ENCODE peak calls at places on chromosomes 2 and 18, in nine cellular contexts. J is neural crest cell, X is dorsolateral prefrontal cortex, V is MM.1S, D is HCT116, T is gastrocnemius medialis, K is body of pancreas, I is foreskin fibroblast, N is tibial artery. O is an unnamed sample.

GRCh38 chr2:29942711-29943110 is 21.3 kb upstream of the ALK start:
- DNase-seq in T (no peak), X (no peak), I (no peak), V (no peak), D (no peak), N (no peak), K (no peak), J (no peak), O (no peak)

GRCh38 chr18:34352385-34353163 is 127.9 kb upstream of the NOL4 start:
- DNase-seq in J (no peak), D (no peak), N (no peak), K (peak; percentile 42), V (no peak), X (no peak), I (no peak), T (no peak), O (no peak)

GRCh38 chr2:228548230-228548629 is 366.7 kb upstream of the SPHKAP start:
- DNase-seq in I (peak; percentile 59), N (no peak), T (no peak), J (no peak), V (no peak), X (no peak), K (no peak), D (no peak), O (no peak)

GRCh38 chr2:128321421-128321775 is 2.7 kb upstream of the HS6ST1 start:
- DNase-seq in J (no peak), T (no peak), N (peak; percentile 69), D (no peak), I (no peak), K (peak; percentile 14), X (peak; percentile 17), V (no peak), O (no peak)

GRCh38 chr2:178873912-178874311 is 66.7 kb upstream of the TTN start:
- DNase-seq in D (no peak), T (no peak), I (no peak), V (no peak), N (no peak), J (no peak), X (no peak), K (no peak), O (no peak)

GRCh38 chr2:204008352-204008751 is 71.8 kb downstream of the ICOS start:
- DNase-seq in V (no peak), I (no peak), K (no peak), X (no peak), N (no peak), T (no peak), J (no peak), D (no peak), O (no peak)

GRCh38 chr2:105509271-105510086 is 110.6 kb upstream of the FHL2 start:
- DNase-seq in D (no peak), V (no peak), I (no peak), N (no peak), J (no peak), K (no peak), X (no peak), T (no peak), O (no peak)

GRCh38 chr2:217805679-217806479 is 196.9 kb downstream of the TNS1 start:
- DNase-seq in J (no peak), V (no peak), D (no peak), X (no peak), N (peak; percentile 20), T (no peak), I (no peak), K (no peak), O (no peak)

GRCh38 chr2:70921031-70921430 is 14.7 kb upstream of the ATP6V1B1 start:
- DNase-seq in X (no peak), D (no peak), N (peak; percentile 47), V (no peak), T (no peak), J (no peak), I (no peak), K (no peak), O (no peak)

GRCh38 chr2:70921839-70922590 is 13.7 kb upstream of the ATP6V1B1 start:
- DNase-seq in J (no peak), I (no peak), X (no peak), D (no peak), V (no peak), N (peak; percentile 38), T (no peak), K (no peak), O (no peak)

GRCh38 chr2:70926042-70926441 is 9.7 kb upstream of the ATP6V1B1 start:
- DNase-seq in X (no peak), J (no peak), N (peak; percentile 29), D (no peak), T (no peak), K (no peak), I (no peak), V (no peak), O (no peak)

GRCh38 chr2:70922591-70923234 is 13.0 kb upstream of the ATP6V1B1 start:
- DNase-seq in N (peak; percentile 42), D (no peak), X (no peak), T (no peak), I (no peak), J (no peak), K (no peak), V (no peak), O (no peak)

GRCh38 chr2:70923378-70924015 is 12.2 kb upstream of the ATP6V1B1 start:
- DNase-seq in X (no peak), V (peak; percentile 23), N (peak; percentile 41), K (peak; percentile 29), J (no peak), D (no peak), T (no peak), I (no peak), O (no peak)
- TF ChIP-seq CTCF in X (no peak), V (peak; percentile 17), N (no peak), K (no peak), J (peak; percentile 34), D (peak; percentile 41), T (no peak), I (peak; percentile 3), O (peak; percentile 30)

GRCh38 chr2:9975805-9976447 is 24.4 kb downstream of the GRHL1 start:
- DNase-seq in I (peak; percentile 95), X (no peak), T (no peak), D (peak; percentile 92), J (no peak), N (no peak), V (no peak), K (peak; percentile 11), O (no peak)

GRCh38 chr2:9973691-9974090 is 22.2 kb downstream of the GRHL1 start:
- DNase-seq in K (no peak), V (no peak), T (no peak), D (no peak), I (no peak), X (no peak), N (no peak), J (no peak), O (no peak)

GRCh38 chr2:9972621-9973445 is 21.3 kb downstream of the GRHL1 start:
- DNase-seq in K (peak; percentile 49), J (no peak), N (no peak), X (no peak), I (peak; percentile 77), T (no peak), V (no peak), D (no peak), O (no peak)

GRCh38 chr2:9975328-9975727 is 23.8 kb downstream of the GRHL1 start:
- DNase-seq in K (peak; percentile 72), V (no peak), X (no peak), N (no peak), T (no peak), D (no peak), J (no peak), I (no peak), O (no peak)

DNA sequence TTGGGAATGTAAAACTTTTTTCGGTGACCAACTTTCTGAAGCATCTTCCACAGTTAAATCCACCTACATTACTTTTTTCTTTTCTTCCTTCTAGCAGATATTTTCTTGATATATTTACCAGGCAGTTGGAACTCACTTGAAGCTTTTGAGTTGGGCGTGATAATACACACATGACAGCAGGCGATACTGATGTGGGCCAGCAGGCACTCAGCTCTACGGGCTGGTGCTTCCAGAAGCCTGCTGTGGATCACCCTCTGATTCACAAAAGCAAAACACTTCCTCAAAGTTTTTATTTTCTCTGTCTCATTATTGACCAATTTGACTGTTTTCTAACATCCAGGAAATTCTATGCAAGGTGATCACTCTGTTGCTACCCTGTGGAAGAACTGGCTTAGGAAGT is 22.9 kb downstream of the GRHL1 start:
- DNase-seq in X (no peak), T (no peak), V (no peak), K (no peak), I (peak; percentile 60), N (no peak), D (no peak), J (no peak), O (no peak)
- TF ChIP-seq CTCF in X (no peak), T (no peak), V (no peak), K (no peak), I (no peak), N (no peak), D (no peak), J (no peak), O (no peak)

GRCh38 chr2:54373855-54374254 is 82.3 kb upstream of the SPTBN1 start:
- DNase-seq in J (no peak), K (no peak), I (no peak), N (no peak), V (no peak), D (no peak), T (no peak), X (no peak), O (no peak)

GRCh38 chr2:54374965-54375364 is 81.2 kb upstream of the SPTBN1 start:
- DNase-seq in K (no peak), N (no peak), I (no peak), T (no peak), X (no peak), J (no peak), D (no peak), V (no peak), O (no peak)

GRCh38 chr2:54372361-54372760 is 83.8 kb upstream of the SPTBN1 start:
- DNase-seq in J (no peak), V (no peak), T (no peak), X (no peak), K (no peak), I (no peak), D (no peak), N (no peak), O (no peak)

GRCh38 chr2:54370405-54371104 is 85.6 kb upstream of the SPTBN1 start:
- DNase-seq in K (no peak), D (no peak), J (no peak), N (peak; percentile 67), I (peak; percentile 12), X (no peak), V (no peak), T (no peak), O (no peak)

GRCh38 chr2:54371461-54372065 is 84.6 kb upstream of the SPTBN1 start:
- DNase-seq in D (no peak), T (no peak), I (no peak), X (no peak), K (no peak), V (no peak), N (no peak), J (no peak), O (no peak)
- TF ChIP-seq CTCF in D (no peak), T (no peak), I (no peak), X (no peak), K (no peak), V (no peak), N (no peak), J (no peak), O (no peak)

DNA sequence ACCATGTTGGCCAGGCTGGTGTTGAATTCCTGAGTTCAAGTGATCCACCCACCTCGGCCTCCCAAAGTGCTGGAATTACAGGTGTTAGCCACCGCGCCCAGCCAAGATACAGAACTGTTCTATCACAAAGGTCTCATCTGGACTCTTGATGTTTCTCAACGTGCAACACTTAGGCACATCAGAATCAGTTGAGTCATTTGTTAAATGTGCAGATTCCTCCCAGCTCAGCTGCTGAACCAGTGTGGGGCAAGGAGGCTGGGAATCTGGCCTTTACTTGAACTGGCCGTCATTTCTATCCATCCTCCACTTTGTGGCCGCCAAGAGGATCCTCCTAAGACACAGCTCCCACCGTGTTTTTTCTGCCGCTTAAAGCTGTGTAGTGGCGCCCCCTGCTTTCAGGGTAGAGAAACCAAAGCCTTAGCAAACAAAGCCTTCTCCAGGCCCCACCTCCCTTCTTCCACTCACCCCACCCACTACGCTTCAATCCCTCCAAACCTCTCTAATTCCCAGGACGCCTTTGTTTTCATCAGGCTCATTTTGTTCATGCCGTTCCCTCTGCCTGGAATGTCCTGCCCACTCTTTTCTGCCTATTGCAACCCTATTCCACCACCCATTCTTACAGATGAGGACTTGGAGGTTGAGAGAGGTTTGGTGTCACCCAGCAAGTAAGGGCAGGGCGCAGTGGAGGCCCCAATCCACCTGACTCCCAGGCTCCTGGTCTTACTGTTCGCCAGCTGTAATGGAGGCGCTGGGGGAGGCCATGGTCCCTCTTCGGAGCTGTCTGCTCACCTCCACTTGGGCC is 776 bp upstream of the SPEG start:
- DNase-seq in J (no peak), N (peak; percentile 89), V (no peak), X (no peak), T (peak; percentile 56), D (peak; percentile 69), I (peak; percentile 25), K (no peak), O (no peak)
- TF ChIP-seq CTCF in J (peak; percentile 49), N (peak; percentile 50), V (peak; percentile 41), X (no peak), T (peak; percentile 54), D (peak; percentile 69), I (peak; percentile 40), K (no peak), O (peak; percentile 28)

O was measured in GM13977.